ENCODE peak calls at places on chromosomes 2 and 18, in eight cellular contexts. D, J, Y, A, X, B, E and V are unnamed samples.

GRCh38 chr2:28102455-28102874 is 211.9 kb downstream of the BABAM2 start:
- DNase-seq in B (no peak), X (no peak), J (no peak), E (no peak), A (no peak), D (peak), Y (peak), V (no peak)

GRCh38 chr2:157438907-157439791 is 4.7 kb downstream of the CYTIP start:
- DNase-seq in Y (peak), A (no peak), B (no peak), E (no peak), D (peak), J (no peak), X (no peak), V (peak)

GRCh38 chr18:3059272-3059671 is 46.3 kb upstream of the LPIN2 start:
- DNase-seq in A (no peak), B (no peak), D (no peak), Y (no peak), X (no peak), J (no peak), E (no peak), V (no peak)

GRCh38 chr18:35736696-35737095 is 155.2 kb downstream of the GALNT1 start:
- DNase-seq in B (no peak), X (no peak), Y (peak), E (no peak), J (no peak), D (peak), A (no peak), V (no peak)

GRCh38 chr2:67209107-67209506 is 188.0 kb upstream of the ETAA1 start:
- DNase-seq in J (no peak), B (no peak), A (no peak), D (no peak), E (no peak), X (no peak), Y (no peak), V (no peak)

GRCh38 chr2:120741514-120742448 is 6.1 kb downstream of the GLI2 start:
- DNase-seq in X (no peak), D (no peak), Y (no peak), A (no peak), B (peak), J (peak), E (no peak), V (no peak)

GRCh38 chr2:128765822-128766221 is 447.2 kb upstream of the HS6ST1 start:
- DNase-seq in E (no peak), Y (no peak), D (no peak), B (peak), A (no peak), J (no peak), X (no peak), V (no peak)

GRCh38 chr2:610465-610864 is 66.7 kb downstream of the TMEM18 start:
- DNase-seq in Y (no peak), J (no peak), E (no peak), B (no peak), X (no peak), D (no peak), A (no peak), V (no peak)

GRCh38 chr2:199468561-199469513 is 11.1 kb upstream of the SATB2 start:
- DNase-seq in Y (no peak), D (no peak), E (no peak), B (no peak), X (no peak), J (peak), A (no peak), V (no peak)

GRCh38 chr18:77165489-77166415 is 33.2 kb upstream of the MBP start:
- DNase-seq in A (no peak), D (peak), Y (peak), X (no peak), B (peak), J (no peak), E (peak), V (no peak)

GRCh38 chr2:106080955-106081354 is 113.1 kb downstream of the UXS1 start:
- DNase-seq in J (no peak), B (no peak), X (no peak), A (no peak), D (no peak), E (no peak), Y (no peak), V (no peak)

GRCh38 chr2:226079677-226080076 is 680.2 kb downstream of the NYAP2 start:
- DNase-seq in B (no peak), J (no peak), Y (peak), E (no peak), A (no peak), D (peak), X (no peak), V (no peak)

GRCh38 chr2:176079851-176080539 is 3.8 kb downstream of the EVX2 start:
- DNase-seq in X (no peak), E (no peak), Y (peak), B (no peak), J (peak), D (peak), A (no peak), V (no peak)

GRCh38 chr2:40879305-40879704 is 427.4 kb upstream of the SLC8A1 start:
- DNase-seq in E (no peak), D (no peak), Y (no peak), X (no peak), B (no peak), A (no peak), J (no peak), V (no peak)

GRCh38 chr2:120831891-120832290 is 96.2 kb downstream of the GLI2 start:
- DNase-seq in J (no peak), Y (no peak), A (no peak), E (no peak), D (no peak), X (no peak), B (no peak), V (no peak)

GRCh38 chr2:232652505-232652851 is 19.1 kb downstream of the EFHD1 start:
- DNase-seq in X (no peak), Y (no peak), A (no peak), B (no peak), J (no peak), D (no peak), E (no peak), V (no peak)

GRCh38 chr18:21741511-21742322 is 1.1 kb downstream of the MIB1 start:
- DNase-seq in E (no peak), Y (no peak), X (peak), D (peak), J (peak), B (peak), A (peak), V (peak)

GRCh38 chr2:9205963-9206948 is at the start of gene ASAP2:
- DNase-seq in A (peak), Y (no peak), E (no peak), D (peak), J (peak), B (peak), X (no peak), V (peak)

GRCh38 chr2:43010428-43011141 is 215.8 kb downstream of the ZFP36L2 start:
- DNase-seq in E (no peak), J (no peak), B (no peak), D (peak), Y (no peak), X (no peak), A (no peak), V (no peak)

GRCh38 chr2:132439703-132440398 is 23.2 kb downstream of the GPR39 start:
- DNase-seq in Y (no peak), D (peak), A (no peak), B (no peak), J (no peak), E (no peak), X (no peak), V (no peak)

GRCh38 chr2:218024871-218025270 is 22.1 kb upstream of the TNS1 start:
- DNase-seq in B (peak), D (no peak), J (no peak), X (no peak), A (no peak), Y (no peak), E (no peak), V (no peak)

GRCh38 chr2:173496746-173497145 is 142.1 kb downstream of the CDCA7 start:
- DNase-seq in J (no peak), B (no peak), E (no peak), D (peak), X (no peak), Y (peak), A (no peak), V (no peak)

GRCh38 chr2:215554689-215555088 is 118.8 kb upstream of the FN1 start:
- DNase-seq in A (no peak), J (no peak), D (peak), B (no peak), X (no peak), Y (peak), E (no peak), V (no peak)

GRCh38 chr18:12307871-12308385 is at the start of gene TUBB6:
- DNase-seq in Y (peak), J (peak), B (peak), A (peak), E (peak), D (peak), X (no peak), V (no peak)

GRCh38 chr2:157056200-157056676 is 201.3 kb upstream of the GALNT5 start:
- DNase-seq in E (no peak), B (no peak), D (peak), J (no peak), Y (peak), X (no peak), A (no peak), V (no peak)

GRCh38 chr2:85827879-85828569 is 60.8 kb downstream of the ST3GAL5 start:
- DNase-seq in Y (no peak), E (no peak), D (no peak), A (no peak), X (no peak), J (no peak), B (peak), V (no peak)

GRCh38 chr2:20141056-20141762 is 83.7 kb downstream of the SDC1 start:
- DNase-seq in E (peak), Y (peak), B (peak), D (peak), A (no peak), J (no peak), X (no peak), V (no peak)

GRCh38 chr2:69196327-69197117 is 183.5 kb downstream of the ANTXR1 start:
- DNase-seq in Y (peak), A (no peak), J (no peak), X (no peak), D (peak), B (peak), E (no peak), V (no peak)

GRCh38 chr2:127408004-127408806 is 10.0 kb upstream of the PROC start:
- DNase-seq in B (peak), J (peak), A (peak), E (peak), X (peak), Y (peak), D (peak), V (peak)

GRCh38 chr2:38176619-38177021 is 100.7 kb upstream of the CYP1B1 start:
- DNase-seq in B (no peak), X (no peak), D (peak), Y (peak), A (no peak), E (peak), J (no peak), V (no peak)

GRCh38 chr2:241216211-241216761 is 27.8 kb downstream of the ANO7 start:
- DNase-seq in D (no peak), Y (no peak), A (no peak), B (no peak), X (no peak), J (peak), E (no peak), V (no peak)

GRCh38 chr18:7577706-7578105 is 10.6 kb downstream of the PTPRM start:
- DNase-seq in D (peak), B (no peak), A (no peak), X (no peak), J (peak), Y (no peak), E (no peak), V (no peak)